ENCODE peak calls at places on chromosomes 7 and 10, in eight cellular contexts. Z is HuH-7.5; B is GM19239; E is KBM-7; F is dorsolateral prefrontal cortex; X is stimulated activated CD8-positive, alpha-beta memory T cell treated with anti-CD3 and anti-CD28 coated beads, Interleukin-7, amount 100 ng/mL, for 4 hours; Q is activated CD4-positive, alpha-beta memory T cell treated with anti-CD3 and anti-CD28 coated beads for 36 hours; Y is brain pericyte. J is an unnamed sample.

GRCh38 chr10:131895116-131895515 is 5.7 kb upstream of the PPP2R2D start:
- DNase-seq in Z (no peak), B (no peak), E (no peak), F (no peak), X (no peak), Q (no peak), Y (no peak), J (no peak)

GRCh38 chr10:110217609-110218008 is 10.2 kb downstream of the MXI1 start:
- DNase-seq in Z (no peak), B (no peak), E (no peak), F (no peak), X (no peak), Q (no peak), Y (no peak), J (no peak)

GRCh38 chr10:122342293-122343134 is 32.0 kb upstream of the PLEKHA1 start:
- DNase-seq in Z (peak; percentile 28), B (peak; percentile 20), E (peak; percentile 49), F (no peak), X (peak; percentile 23), Q (peak; percentile 68), Y (peak; percentile 29), J (peak; percentile 65)

GRCh38 chr10:31645786-31646185 is 282.8 kb downstream of the ARHGAP12 start:
- DNase-seq in Z (no peak), B (no peak), E (no peak), F (no peak), X (no peak), Q (no peak), Y (no peak), J (peak; percentile 42)

GRCh38 chr7:22121702-22122474 is 176.2 kb upstream of the CDCA7L start:
- DNase-seq in Z (no peak), B (no peak), E (peak; percentile 50), F (no peak), X (no peak), Q (peak; percentile 24), Y (no peak), J (no peak)

GRCh38 chr10:121594076-121594475 is 4.2 kb downstream of the FGFR2 start:
- DNase-seq in Z (no peak), B (no peak), E (no peak), F (no peak), X (no peak), Q (no peak), Y (no peak), J (no peak)

GRCh38 chr7:78197447-78197846 is 398.9 kb downstream of the PHTF2 start:
- DNase-seq in Z (no peak), B (no peak), E (no peak), F (no peak), X (no peak), Q (no peak), Y (no peak), J (peak; percentile 8)

GRCh38 chr10:93412801-93413200 is 69.3 kb downstream of the MYOF start:
- DNase-seq in Z (no peak), B (no peak), E (peak; percentile 84), F (no peak), X (no peak), Q (no peak), Y (no peak), J (no peak)

GRCh38 chr7:126656165-126656564 is 596.6 kb downstream of the GRM8 start:
- DNase-seq in Z (no peak), B (no peak), E (no peak), F (no peak), X (no peak), Q (no peak), Y (no peak), J (no peak)

GRCh38 chr7:36802459-36802858 is 78.2 kb upstream of the AOAH start:
- DNase-seq in Z (no peak), B (no peak), E (no peak), F (no peak), X (no peak), Q (no peak), Y (no peak), J (no peak)

GRCh38 chr7:23220690-23221305 is 25.8 kb upstream of the GPNMB start:
- DNase-seq in Z (no peak), B (no peak), E (no peak), F (no peak), X (no peak), Q (no peak), Y (no peak), J (no peak)

GRCh38 chr10:18214692-18215563 is 74.7 kb downstream of the CACNB2 start:
- DNase-seq in Z (no peak), B (peak; percentile 9), E (peak; percentile 52), F (no peak), X (no peak), Q (peak; percentile 35), Y (peak; percentile 53), J (peak; percentile 69)

GRCh38 chr10:132991706-132992432 is 49.5 kb upstream of the CFAP46 start:
- DNase-seq in Z (no peak), B (no peak), E (no peak), F (no peak), X (no peak), Q (no peak), Y (no peak), J (no peak)

GRCh38 chr7:459584-460373 is 59.9 kb downstream of the PDGFA start:
- DNase-seq in Z (no peak), B (no peak), E (no peak), F (no peak), X (no peak), Q (no peak), Y (no peak), J (no peak)

J was measured in astrocyte of the spinal cord.